ENCODE peak calls at places on chromosomes 12 and 14, in ten cellular contexts. R is heart left ventricle, H is right atrium auricular region, K is body of pancreas, M is adrenal gland, U is transverse colon, V is PC-3, D is A549, X is omental fat pad, G is vagina. Y is an unnamed sample.

GRCh38 chr14:21917699-21918436 is 244.2 kb upstream of the OR4E1 start:
- DNase-seq in R (no peak), H (no peak), K (peak), M (peak), U (peak), V (peak), D (peak), X (no peak), G (no peak), Y (peak)

GRCh38 chr12:120674172-120674571 is 12.8 kb upstream of the MLEC start:
- DNase-seq in R (no peak), H (no peak), K (no peak), M (no peak), U (no peak), V (no peak), D (no peak), X (no peak), G (no peak), Y (no peak)

GRCh38 chr14:92511472-92512247 is 1.9 kb upstream of the RIN3 start:
- DNase-seq in R (no peak), H (no peak), K (no peak), M (no peak), U (peak), V (peak), D (peak), X (no peak), G (no peak), Y (no peak)

GRCh38 chr14:68910540-68910939 is 68.6 kb downstream of the ACTN1 start:
- DNase-seq in R (no peak), H (no peak), K (no peak), M (no peak), U (no peak), V (no peak), D (no peak), X (no peak), G (no peak), Y (no peak)

GRCh38 chr14:100930270-100930669 is 26.7 kb upstream of the RTL1 start:
- DNase-seq in R (no peak), H (no peak), K (no peak), M (no peak), U (no peak), V (no peak), D (no peak), X (no peak), G (no peak), Y (no peak)

GRCh38 chr12:77488041-77488620 is 342.6 kb upstream of the NAV3 start:
- DNase-seq in R (no peak), H (no peak), K (no peak), M (no peak), U (no peak), V (no peak), D (no peak), X (no peak), G (no peak), Y (no peak)

GRCh38 chr12:30519535-30519934 is 176.1 kb downstream of the IPO8 start:
- DNase-seq in R (no peak), H (no peak), K (peak), M (no peak), U (no peak), V (no peak), D (no peak), X (no peak), G (no peak), Y (no peak)

GRCh38 chr14:104894331-104895206 is 29.5 kb downstream of the CEP170B start:
- DNase-seq in R (peak), H (no peak), K (peak), M (no peak), U (no peak), V (no peak), D (no peak), X (no peak), G (no peak), Y (no peak)

GRCh38 chr12:69602954-69603353 is 7.8 kb downstream of the LRRC10 start:
- DNase-seq in R (no peak), H (no peak), K (no peak), M (no peak), U (no peak), V (no peak), D (no peak), X (no peak), G (no peak), Y (no peak)

GRCh38 chr12:96120359-96121100 is 73.6 kb upstream of the ELK3 start:
- DNase-seq in R (no peak), H (no peak), K (no peak), M (no peak), U (peak), V (no peak), D (no peak), X (no peak), G (no peak), Y (no peak)

GRCh38 chr12:128754275-128754674 is 69.5 kb downstream of the SLC15A4 start:
- DNase-seq in R (no peak), H (no peak), K (no peak), M (no peak), U (no peak), V (no peak), D (no peak), X (no peak), G (no peak), Y (no peak)

GRCh38 chr12:113390064-113391043 is 13.3 kb downstream of the SDS start:
- DNase-seq in R (no peak), H (no peak), K (no peak), M (no peak), U (no peak), V (no peak), D (no peak), X (no peak), G (no peak), Y (no peak)

GRCh38 chr14:92401561-92401960 is 78.6 kb downstream of the SLC24A4 start:
- DNase-seq in R (no peak), H (no peak), K (no peak), M (no peak), U (no peak), V (no peak), D (no peak), X (no peak), G (no peak), Y (no peak)

GRCh38 chr12:124270671-124271070 is 24.2 kb upstream of the RFLNA start:
- DNase-seq in R (no peak), H (no peak), K (no peak), M (no peak), U (no peak), V (no peak), D (no peak), X (no peak), G (no peak), Y (no peak)

GRCh38 chr12:95898081-95898480 is 39.3 kb downstream of the SNRPF start:
- DNase-seq in R (no peak), H (no peak), K (no peak), M (no peak), U (no peak), V (no peak), D (no peak), X (no peak), G (no peak), Y (no peak)

GRCh38 chr12:62660763-62661162 is 194.1 kb downstream of the MON2 start:
- DNase-seq in R (no peak), H (no peak), K (no peak), M (no peak), U (no peak), V (peak), D (no peak), X (no peak), G (no peak), Y (no peak)

GRCh38 chr12:116153983-116154382 is 123.5 kb downstream of the MED13L start:
- DNase-seq in R (no peak), H (no peak), K (no peak), M (no peak), U (no peak), V (no peak), D (no peak), X (no peak), G (no peak), Y (no peak)

DNA sequence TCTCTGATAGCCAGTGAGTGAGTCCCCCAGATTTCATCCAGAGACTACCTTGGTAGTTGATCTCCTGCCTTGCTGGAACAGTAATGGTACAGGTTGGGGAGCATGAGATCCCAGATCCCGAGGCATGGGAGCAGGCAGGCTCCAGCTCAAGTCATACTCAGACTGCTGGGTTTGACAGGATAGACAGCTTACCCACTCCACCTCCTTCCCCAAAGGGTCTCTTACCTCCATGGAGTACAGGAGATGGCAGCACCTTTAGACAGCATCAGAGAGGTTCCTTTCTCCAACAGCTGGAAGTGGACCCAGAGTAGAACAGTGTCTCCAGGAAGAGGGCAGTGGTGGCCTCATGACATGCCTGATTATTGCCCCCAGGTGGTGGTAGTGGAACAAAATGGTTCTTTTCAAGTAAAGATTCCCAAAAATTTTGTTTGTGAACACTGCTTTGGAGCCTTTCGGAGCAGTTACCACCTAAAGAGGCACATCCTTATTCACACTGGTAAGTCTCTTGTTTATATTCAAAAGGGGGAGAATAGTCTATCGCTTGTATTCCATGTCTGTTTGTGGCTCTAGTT is 4.9 kb upstream of the CSAD start:
- DNase-seq in R (no peak), H (no peak), K (no peak), M (peak), U (no peak), V (no peak), D (no peak), X (no peak), G (peak), Y (no peak)
- TF ChIP-seq CTCF in R (no peak), H (no peak), K (no peak), M (no peak), U (no peak), V (peak), D (peak), X (no peak), G (no peak), Y (no peak)

DNA sequence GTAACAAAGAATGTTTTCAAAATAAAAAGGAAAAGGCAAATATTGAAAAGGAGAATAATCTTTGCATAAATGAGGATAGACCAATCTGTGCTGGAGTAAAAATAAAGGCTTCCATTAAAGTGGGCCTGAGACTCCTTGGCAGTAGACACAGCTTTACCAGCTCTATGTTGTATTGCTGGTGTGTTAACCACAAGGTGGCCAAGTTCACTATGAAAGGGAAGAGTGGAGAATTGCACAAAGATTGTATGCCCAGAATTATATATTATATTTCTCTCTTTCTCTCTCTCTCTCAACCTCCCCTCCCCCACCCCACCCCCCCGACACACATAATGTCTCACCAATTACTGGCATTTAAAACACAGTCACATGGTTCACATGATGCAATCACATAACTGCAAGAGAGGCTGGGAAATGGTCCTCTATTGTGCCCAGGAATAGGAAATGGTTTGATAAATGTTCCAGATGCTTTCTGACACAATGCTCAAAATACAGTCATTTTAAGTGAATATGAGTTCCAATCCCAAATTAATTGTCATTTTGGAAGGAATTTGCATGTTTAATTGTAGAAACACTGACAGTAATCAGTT is 222.6 kb upstream of the SYT1 start:
- DNase-seq in R (no peak), H (no peak), K (no peak), M (no peak), U (no peak), V (peak), D (no peak), X (no peak), G (no peak), Y (no peak)
- TF ChIP-seq CTCF in R (no peak), H (no peak), K (no peak), M (no peak), U (no peak), V (peak), D (no peak), X (no peak), G (no peak), Y (no peak)

GRCh38 chr12:42104784-42105183 is 39.9 kb downstream of the GXYLT1 start:
- DNase-seq in R (no peak), H (no peak), K (no peak), M (no peak), U (no peak), V (no peak), D (no peak), X (no peak), G (no peak), Y (no peak)

GRCh38 chr12:42102720-42103119 is 42.0 kb downstream of the GXYLT1 start:
- DNase-seq in R (no peak), H (no peak), K (no peak), M (no peak), U (no peak), V (no peak), D (no peak), X (no peak), G (no peak), Y (no peak)

GRCh38 chr12:42099433-42099832 is 45.2 kb downstream of the GXYLT1 start:
- DNase-seq in R (no peak), H (no peak), K (no peak), M (no peak), U (no peak), V (no peak), D (no peak), X (no peak), G (no peak), Y (no peak)

GRCh38 chr12:42103155-42103554 is 41.5 kb downstream of the GXYLT1 start:
- DNase-seq in R (no peak), H (no peak), K (no peak), M (no peak), U (no peak), V (no peak), D (no peak), X (no peak), G (no peak), Y (no peak)

GRCh38 chr12:42104087-42104486 is 40.6 kb downstream of the GXYLT1 start:
- DNase-seq in R (no peak), H (no peak), K (no peak), M (no peak), U (no peak), V (no peak), D (no peak), X (no peak), G (no peak), Y (no peak)
- TF ChIP-seq CTCF in R (no peak), H (no peak), K (no peak), M (peak), U (no peak), V (peak), D (peak), X (no peak), G (no peak), Y (peak)

GRCh38 chr12:49920241-49920914 is 16.7 kb upstream of the FAIM2 start:
- DNase-seq in R (peak), H (no peak), K (peak), M (no peak), U (no peak), V (peak), D (no peak), X (no peak), G (no peak), Y (no peak)
- TF ChIP-seq CTCF in R (no peak), H (no peak), K (no peak), M (no peak), U (no peak), V (no peak), D (no peak), X (no peak), G (no peak), Y (no peak)

GRCh38 chr12:55817352-55818139 is at the start of the genes ORMDL2 and SARNP:
- DNase-seq in R (peak), H (peak), K (peak), M (peak), U (peak), V (peak), D (peak), X (peak), G (peak), Y (peak)
- TF ChIP-seq CTCF in R (no peak), H (no peak), K (no peak), M (no peak), U (no peak), V (no peak), D (no peak), X (no peak), G (no peak), Y (no peak)

Y was measured in LNCaP clone FGC.